ENCODE peak calls at places on chromosomes 5 and 9, in seven cellular contexts. U is OCI-LY7; Z is GM03348; W is effector memory CD8-positive, alpha-beta T cell; L is activated CD8-positive, alpha-beta memory T cell treated with anti-CD3 and anti-CD28 coated beads, Interleukin-2, amount 10 ng/mL, durations not matched to agents 7 days and 5 days; M is skeletal muscle cell; Q is mammary epithelial cell. Y is an unnamed sample.

GRCh38 chr9:112820886-112821285 is 69.8 kb downstream of the SLC46A2 start:
- DNase-seq in Z (peak; percentile 56), W (no peak), U (no peak), L (no peak), Q (peak; percentile 34), M (peak; percentile 65), Y (peak; percentile 66)

GRCh38 chr5:50302815-50303490 is 138.1 kb downstream of the EMB start:
- DNase-seq in Q (peak; percentile 93), L (no peak), M (peak; percentile 13), Z (no peak), W (no peak), U (no peak), Y (no peak)

GRCh38 chr9:124450931-124451661 is 845 bp downstream of the ADGRD2 start:
- DNase-seq in L (no peak), M (no peak), W (no peak), U (no peak), Z (no peak), Q (no peak), Y (no peak)

GRCh38 chr5:32233696-32234447 is 59.8 kb upstream of the GOLPH3 start:
- DNase-seq in Z (peak; percentile 42), Q (peak; percentile 71), U (no peak), M (peak; percentile 68), W (no peak), L (no peak), Y (peak; percentile 74)

GRCh38 chr9:132582786-132583583 is 579 bp downstream of the BARHL1 start:
- DNase-seq in W (no peak), Z (no peak), Q (no peak), L (no peak), M (no peak), U (no peak), Y (no peak)

GRCh38 chr5:1139806-1140187 is 27.9 kb upstream of the SLC12A7 start:
- DNase-seq in Q (peak; percentile 82), L (no peak), W (no peak), U (no peak), Z (no peak), M (no peak), Y (no peak)

GRCh38 chr9:115978739-115979138 is 174.9 kb upstream of the PAPPA start:
- DNase-seq in U (no peak), L (no peak), Z (no peak), W (no peak), Q (no peak), M (no peak), Y (no peak)

GRCh38 chr5:112846556-112846955 is 14.5 kb upstream of the SRP19 start:
- DNase-seq in Z (no peak), Q (no peak), L (no peak), U (no peak), M (no peak), W (no peak), Y (no peak)

GRCh38 chr9:19782005-19782404 is 6.8 kb downstream of the SLC24A2 start:
- DNase-seq in Q (peak; percentile 19), U (no peak), M (no peak), W (no peak), L (no peak), Z (no peak), Y (no peak)

GRCh38 chr9:83444110-83444509 is 94.1 kb downstream of the FRMD3 start:
- DNase-seq in L (no peak), Q (no peak), M (no peak), Z (peak; percentile 41), U (no peak), W (no peak), Y (peak; percentile 36)

GRCh38 chr5:178143901-178144300 is 9.8 kb downstream of the NHP2 start:
- DNase-seq in Z (no peak), W (no peak), Q (no peak), M (peak; percentile 37), U (no peak), L (no peak), Y (no peak)

GRCh38 chr9:114810614-114811013 is 4.8 kb upstream of the TNFSF15 start:
- DNase-seq in L (no peak), M (no peak), Q (no peak), U (no peak), Z (no peak), W (no peak), Y (no peak)

GRCh38 chr9:36488322-36488838 is 84.3 kb upstream of the MELK start:
- DNase-seq in U (no peak), W (no peak), Q (no peak), M (no peak), L (peak; percentile 43), Z (no peak), Y (no peak)

GRCh38 chr5:93423333-93423714 is 157.7 kb downstream of the NR2F1-AS1 start:
- DNase-seq in Z (no peak), Q (no peak), M (no peak), W (no peak), L (no peak), U (no peak), Y (no peak)

GRCh38 chr9:111056554-111056953 is 18.3 kb upstream of the LPAR1 start:
- DNase-seq in M (peak; percentile 68), W (no peak), Z (peak; percentile 42), L (no peak), U (no peak), Q (no peak), Y (peak; percentile 74)

GRCh38 chr9:126965541-126966428 is 51.2 kb downstream of the RALGPS1 start:
- DNase-seq in M (no peak), W (peak; percentile 56), Q (peak; percentile 27), U (peak; percentile 55), L (peak; percentile 60), Z (peak; percentile 80), Y (peak; percentile 81)

GRCh38 chr9:93064392-93065124 is 6.1 kb downstream of the SUSD3 start:
- DNase-seq in M (no peak), W (peak; percentile 86), Q (peak; percentile 26), L (peak; percentile 99), U (peak; percentile 98), Z (no peak), Y (no peak)

GRCh38 chr5:78758169-78758839 is 109.7 kb upstream of the LHFPL2 start:
- DNase-seq in L (no peak), Q (no peak), M (no peak), U (peak; percentile 60), W (no peak), Z (no peak), Y (peak; percentile 42)

GRCh38 chr5:73129143-73129542 is 8.8 kb downstream of the TMEM171 start:
- DNase-seq in U (no peak), M (no peak), Z (no peak), W (no peak), L (peak; percentile 16), Q (no peak), Y (no peak)